ENCODE peak calls at places on chromosomes 5 and 9, in nine cellular contexts. Z is fibroblast of lung, D is OCI-LY7, L is HCT116, K is colonic mucosa, J is AG09309, N is heart left ventricle, A is epithelial cell of proximal tubule, M is upper lobe of right lung. T is an unnamed sample.

GRCh38 chr5:179413711-179414458 is 68.6 kb upstream of the ADAMTS2 start:
- DNase-seq in Z (no peak), D (no peak), L (no peak), K (no peak), J (no peak), N (no peak), A (no peak), M (no peak), T (peak; percentile 58)

GRCh38 chr9:137333016-137333726 is 31.1 kb upstream of the NRARP start:
- DNase-seq in Z (no peak), D (no peak), L (no peak), K (no peak), J (no peak), N (no peak), A (no peak), M (no peak), T (no peak)

GRCh38 chr9:34993502-34994428 is 4.2 kb downstream of the DNAJB5 start:
- DNase-seq in Z (peak; percentile 91), D (no peak), L (no peak), K (peak; percentile 35), J (peak; percentile 14), N (peak; percentile 92), A (no peak), M (peak; percentile 53), T (peak; percentile 95)

GRCh38 chr5:99019812-99020697 is 91.2 kb upstream of the CHD1 start:
- DNase-seq in Z (peak; percentile 88), D (no peak), L (peak; percentile 65), K (peak; percentile 31), J (peak; percentile 86), N (no peak), A (peak; percentile 74), M (no peak), T (no peak)

GRCh38 chr5:6046296-6046695 is 332.1 kb downstream of the MED10 start:
- DNase-seq in Z (no peak), D (no peak), L (no peak), K (no peak), J (no peak), N (no peak), A (no peak), M (no peak), T (no peak)

GRCh38 chr9:124590886-124591641 is 83.9 kb upstream of the NR5A1 start:
- DNase-seq in Z (no peak), D (no peak), L (no peak), K (peak; percentile 50), J (no peak), N (no peak), A (no peak), M (no peak), T (no peak)

GRCh38 chr5:127705120-127705892 is 2.1 kb downstream of the CCDC192 start:
- DNase-seq in Z (peak; percentile 95), D (no peak), L (peak; percentile 10), K (no peak), J (peak; percentile 68), N (no peak), A (no peak), M (no peak), T (no peak)

GRCh38 chr9:96253059-96253696 is 48.8 kb downstream of the HSD17B3 start:
- DNase-seq in Z (no peak), D (peak; percentile 26), L (no peak), K (no peak), J (no peak), N (no peak), A (no peak), M (no peak), T (no peak)

GRCh38 chr9:93962041-93962440 is 6.9 kb upstream of the BARX1 start:
- DNase-seq in Z (peak; percentile 8), D (no peak), L (no peak), K (no peak), J (no peak), N (no peak), A (no peak), M (no peak), T (no peak)

GRCh38 chr9:130662099-130662926 is 2.1 kb upstream of the PRDM12 start:
- DNase-seq in Z (no peak), D (no peak), L (no peak), K (no peak), J (no peak), N (no peak), A (no peak), M (no peak), T (no peak)
- TF ChIP-seq CTCF in Z (no peak), D (peak; percentile 66), L (peak; percentile 15), K (no peak), J (no peak), N (no peak), A (no peak), M (no peak), T (no peak)

GRCh38 chr5:118596255-118596654 is 392.1 kb downstream of the DTWD2 start:
- DNase-seq in Z (no peak), D (no peak), L (no peak), K (no peak), J (no peak), N (no peak), A (no peak), M (no peak), T (no peak)

GRCh38 chr5:118592234-118592633 is 396.1 kb downstream of the DTWD2 start:
- DNase-seq in Z (no peak), D (no peak), L (no peak), K (no peak), J (no peak), N (no peak), A (no peak), M (no peak), T (no peak)

GRCh38 chr5:118597448-118597847 is 390.9 kb downstream of the DTWD2 start:
- DNase-seq in Z (no peak), D (no peak), L (no peak), K (no peak), J (no peak), N (no peak), A (no peak), M (no peak), T (no peak)

GRCh38 chr5:118590806-118591205 is 397.5 kb downstream of the DTWD2 start:
- DNase-seq in Z (no peak), D (no peak), L (no peak), K (no peak), J (no peak), N (no peak), A (no peak), M (no peak), T (no peak)

GRCh38 chr5:118592678-118593328 is 395.5 kb downstream of the DTWD2 start:
- DNase-seq in Z (no peak), D (peak; percentile 16), L (peak; percentile 7), K (no peak), J (no peak), N (no peak), A (no peak), M (no peak), T (no peak)
- TF ChIP-seq CTCF in Z (no peak), D (peak; percentile 58), L (peak; percentile 47), K (no peak), J (peak; percentile 23), N (peak; percentile 8), A (peak; percentile 41), M (no peak), T (no peak)

GRCh38 chr9:126204197-126204596 is 122.4 kb upstream of the MVB12B start:
- DNase-seq in Z (no peak), D (no peak), L (no peak), K (no peak), J (no peak), N (no peak), A (no peak), M (no peak), T (no peak)

GRCh38 chr9:126205260-126205659 is 121.4 kb upstream of the MVB12B start:
- DNase-seq in Z (no peak), D (no peak), L (no peak), K (no peak), J (no peak), N (no peak), A (no peak), M (no peak), T (no peak)

GRCh38 chr9:126206099-126206498 is 120.5 kb upstream of the MVB12B start:
- DNase-seq in Z (no peak), D (no peak), L (no peak), K (no peak), J (no peak), N (no peak), A (no peak), M (no peak), T (no peak)

GRCh38 chr9:126204708-126205225 is 121.9 kb upstream of the MVB12B start:
- DNase-seq in Z (no peak), D (no peak), L (no peak), K (no peak), J (no peak), N (no peak), A (no peak), M (no peak), T (no peak)

DNA sequence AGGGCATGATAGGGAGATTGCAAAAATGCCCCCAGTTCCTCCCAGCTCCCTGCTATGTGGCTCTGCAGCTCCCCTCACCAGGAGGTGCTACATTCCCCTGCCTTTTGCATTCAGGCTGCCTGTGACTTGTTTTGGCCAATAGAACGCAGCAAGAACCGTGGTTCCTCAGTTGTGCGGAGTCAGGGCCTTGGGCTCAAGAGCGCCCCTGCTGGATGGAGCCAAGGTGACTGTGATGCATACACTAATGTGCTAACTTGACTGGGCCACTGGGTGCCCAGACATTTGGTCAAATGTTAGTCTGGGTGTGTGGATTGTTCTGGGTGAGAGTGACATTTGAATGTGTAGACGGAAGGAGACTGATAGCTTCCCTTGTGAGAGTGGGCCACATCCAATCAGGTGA is 123.3 kb upstream of the MVB12B start:
- DNase-seq in Z (no peak), D (no peak), L (no peak), K (no peak), J (no peak), N (no peak), A (no peak), M (no peak), T (no peak)
- TF ChIP-seq CTCF in Z (no peak), D (peak; percentile 58), L (peak; percentile 50), K (no peak), J (no peak), N (no peak), A (peak; percentile 18), M (no peak), T (no peak)

GRCh38 chr9:111630182-111631070 is 708 bp upstream of the DNAJC25 start:
- DNase-seq in Z (no peak), D (no peak), L (no peak), K (no peak), J (no peak), N (no peak), A (peak; percentile 39), M (no peak), T (no peak)

GRCh38 chr9:111633389-111633736 is 2.2 kb downstream of the DNAJC25 start:
- DNase-seq in Z (no peak), D (no peak), L (no peak), K (no peak), J (no peak), N (no peak), A (no peak), M (no peak), T (no peak)

GRCh38 chr9:111632051-111632450 is 917 bp downstream of the DNAJC25 start:
- DNase-seq in Z (peak; percentile 17), D (peak; percentile 34), L (no peak), K (no peak), J (no peak), N (no peak), A (no peak), M (no peak), T (no peak)

GRCh38 chr9:111632695-111633388 is 1.7 kb downstream of the DNAJC25 start:
- DNase-seq in Z (no peak), D (peak; percentile 1), L (no peak), K (peak; percentile 66), J (no peak), N (no peak), A (no peak), M (no peak), T (no peak)

GRCh38 chr9:111631071-111631971 is at the start of gene DNAJC25:
- DNase-seq in Z (peak; percentile 99), D (peak; percentile 99), L (peak; percentile 97), K (peak; percentile 97), J (peak; percentile 96), N (peak; percentile 98), A (peak; percentile 91), M (peak; percentile 98), T (peak; percentile 97)
- TF ChIP-seq CTCF in Z (no peak), D (no peak), L (no peak), K (no peak), J (peak; percentile 3), N (no peak), A (no peak), M (no peak), T (no peak)

T was measured in coronary artery.